ENCODE peak calls at places on chromosome 13, in five cellular contexts. One of them, this sample, is unnamed.

GRCh38 chr13:85367887-85368286 is 431.3 kb downstream of the SLITRK6 start:
- DNase-seq in stimulated activated CD4-positive, alpha-beta T cell treated with anti-CD3 and anti-CD28 coated beads, Interleukin-15, amount 100 ng/mL, for 1 hour: no peak
- DNase-seq in CD4-positive, alpha-beta T cell: no peak
- DNase-seq in Calu3: no peak
- DNase-seq in A549: no peak
- DNase-seq in this sample: peak; percentile 37

GRCh38 chr13:24459234-24459633 is 53.3 kb downstream of the PARP4 start:
- DNase-seq in stimulated activated CD4-positive, alpha-beta T cell treated with anti-CD3 and anti-CD28 coated beads, Interleukin-15, amount 100 ng/mL, for 1 hour: no peak
- DNase-seq in CD4-positive, alpha-beta T cell: no peak
- DNase-seq in Calu3: no peak
- DNase-seq in A549: no peak
- DNase-seq in this sample: peak; percentile 2

GRCh38 chr13:48904668-48905290 is 70.9 kb upstream of the FNDC3A start:
- DNase-seq in stimulated activated CD4-positive, alpha-beta T cell treated with anti-CD3 and anti-CD28 coated beads, Interleukin-15, amount 100 ng/mL, for 1 hour: no peak
- DNase-seq in CD4-positive, alpha-beta T cell: no peak
- DNase-seq in Calu3: no peak
- DNase-seq in A549: no peak
- DNase-seq in this sample: no peak

GRCh38 chr13:112685856-112686255 is 4.0 kb upstream of the ATP11A start:
- DNase-seq in stimulated activated CD4-positive, alpha-beta T cell treated with anti-CD3 and anti-CD28 coated beads, Interleukin-15, amount 100 ng/mL, for 1 hour: no peak
- DNase-seq in CD4-positive, alpha-beta T cell: no peak
- DNase-seq in Calu3: peak; percentile 42
- DNase-seq in A549: no peak
- DNase-seq in this sample: no peak

GRCh38 chr13:110912651-110913051 is 2.2 kb downstream of the ANKRD10 start:
- DNase-seq in stimulated activated CD4-positive, alpha-beta T cell treated with anti-CD3 and anti-CD28 coated beads, Interleukin-15, amount 100 ng/mL, for 1 hour: no peak
- DNase-seq in CD4-positive, alpha-beta T cell: no peak
- DNase-seq in Calu3: no peak
- DNase-seq in A549: no peak
- DNase-seq in this sample: peak; percentile 69

GRCh38 chr13:42047561-42048322 is 706 bp upstream of the DGKH start:
- DNase-seq in stimulated activated CD4-positive, alpha-beta T cell treated with anti-CD3 and anti-CD28 coated beads, Interleukin-15, amount 100 ng/mL, for 1 hour: peak; percentile 24
- DNase-seq in CD4-positive, alpha-beta T cell: no peak
- DNase-seq in Calu3: peak; percentile 49
- DNase-seq in A549: peak; percentile 40
- DNase-seq in this sample: peak; percentile 76

GRCh38 chr13:45370922-45371406 is 30.0 kb upstream of the TPT1 start:
- DNase-seq in stimulated activated CD4-positive, alpha-beta T cell treated with anti-CD3 and anti-CD28 coated beads, Interleukin-15, amount 100 ng/mL, for 1 hour: peak; percentile 33
- DNase-seq in CD4-positive, alpha-beta T cell: peak; percentile 38
- DNase-seq in Calu3: no peak
- DNase-seq in A549: peak; percentile 48
- DNase-seq in this sample: peak; percentile 70

GRCh38 chr13:67204731-67205130 is 25.4 kb downstream of the PCDH9 start:
- DNase-seq in stimulated activated CD4-positive, alpha-beta T cell treated with anti-CD3 and anti-CD28 coated beads, Interleukin-15, amount 100 ng/mL, for 1 hour: no peak
- DNase-seq in CD4-positive, alpha-beta T cell: no peak
- DNase-seq in Calu3: no peak
- DNase-seq in A549: no peak
- DNase-seq in this sample: no peak

GRCh38 chr13:42007844-42008243 is 40.6 kb upstream of the DGKH start:
- DNase-seq in stimulated activated CD4-positive, alpha-beta T cell treated with anti-CD3 and anti-CD28 coated beads, Interleukin-15, amount 100 ng/mL, for 1 hour: no peak
- DNase-seq in CD4-positive, alpha-beta T cell: no peak
- DNase-seq in Calu3: no peak
- DNase-seq in A549: no peak
- DNase-seq in this sample: peak; percentile 56

GRCh38 chr13:91417660-91418325 is 19.4 kb downstream of the GPC5 start:
- DNase-seq in stimulated activated CD4-positive, alpha-beta T cell treated with anti-CD3 and anti-CD28 coated beads, Interleukin-15, amount 100 ng/mL, for 1 hour: no peak
- DNase-seq in CD4-positive, alpha-beta T cell: no peak
- DNase-seq in Calu3: no peak
- DNase-seq in A549: no peak
- DNase-seq in this sample: no peak

GRCh38 chr13:112968380-112968909 is 569 bp upstream of the MCF2L start:
- DNase-seq in stimulated activated CD4-positive, alpha-beta T cell treated with anti-CD3 and anti-CD28 coated beads, Interleukin-15, amount 100 ng/mL, for 1 hour: peak; percentile 30
- DNase-seq in CD4-positive, alpha-beta T cell: peak; percentile 51
- DNase-seq in Calu3: peak; percentile 16
- DNase-seq in A549: peak; percentile 10
- DNase-seq in this sample: no peak

This sample was measured in M059J.